ENCODE peak calls at places on chromosomes 3 and 15, in four cellular contexts. R is NT2/D1, G is stomach, I is heart left ventricle. M is an unnamed sample.

GRCh38 chr15:23372284-23372683 is 17.7 kb downstream of the GOLGA8S start:
- DNase-seq in G (no peak), R (no peak), I (no peak), M (no peak)

GRCh38 chr3:29145370-29145769 is 135.5 kb upstream of the RBMS3 start:
- DNase-seq in G (no peak), R (no peak), I (no peak), M (no peak)

GRCh38 chr15:39243396-39243795 is 337.5 kb upstream of the THBS1 start:
- DNase-seq in G (no peak), R (no peak), I (no peak), M (no peak)

GRCh38 chr3:47475029-47475569 is 642 bp downstream of the SCAP start:
- DNase-seq in G (no peak), I (no peak), R (no peak), M (no peak)

GRCh38 chr3:129345971-129346370 is 67.3 kb downstream of the HMCES start:
- DNase-seq in G (no peak), I (no peak), R (no peak), M (no peak)

GRCh38 chr3:62584636-62585035 is 211.3 kb upstream of the FEZF2 start:
- DNase-seq in R (no peak), G (no peak), I (no peak), M (no peak)

GRCh38 chr15:101102746-101103145 is 149.1 kb downstream of the CHSY1 start:
- DNase-seq in I (peak; percentile 9), R (no peak), G (no peak), M (no peak)

GRCh38 chr15:62740141-62741004 is 302.2 kb upstream of the TPM1 start:
- DNase-seq in I (no peak), G (no peak), R (no peak), M (no peak)

GRCh38 chr3:51955893-51956770 is 951 bp downstream of the GPR62 start:
- DNase-seq in I (peak; percentile 77), R (no peak), G (peak; percentile 77), M (peak; percentile 61)

GRCh38 chr15:75672646-75673425 is 25.1 kb downstream of the SNX33 start:
- DNase-seq in R (peak; percentile 57), G (peak; percentile 62), I (no peak), M (peak; percentile 74)

GRCh38 chr15:92503458-92503857 is 109.8 kb downstream of the ST8SIA2 start:
- DNase-seq in R (no peak), G (no peak), I (no peak), M (no peak)
- H3K4me1 ChIP-seq in R (peaks cover 3% of the 10 kb centered on the region), G (no peaks in the 10 kb centered on the region), I (no peaks in the 10 kb centered on the region), M (no peaks in the 10 kb centered on the region)

DNA sequence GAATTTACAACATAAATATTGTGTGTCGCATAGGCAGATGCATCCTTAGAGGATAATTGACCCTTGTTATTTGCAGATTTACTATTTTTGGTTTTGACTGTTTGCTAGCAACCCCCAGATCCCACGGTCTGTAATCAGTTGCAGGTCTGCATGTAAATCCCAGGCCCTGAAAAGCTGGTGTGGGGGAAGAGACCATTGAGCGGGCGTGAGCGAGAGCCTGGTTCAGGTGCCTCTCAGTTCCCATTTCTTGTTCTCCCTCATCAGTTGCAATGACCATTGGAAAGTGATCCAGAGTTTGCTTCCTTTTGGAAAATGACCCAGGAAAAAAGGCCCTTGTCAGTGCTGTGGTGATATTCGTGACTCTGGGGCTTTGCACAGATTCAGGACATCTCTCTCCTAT is 238.9 kb downstream of the UACA start:
- DNase-seq in G (peak; percentile 5), I (no peak), R (no peak), M (no peak)
- H3K4me1 ChIP-seq in G (peaks cover 5% of the 10 kb centered on the region), I (peaks cover 3% of the 10 kb centered on the region), R (peaks cover 12% of the 10 kb centered on the region), M (no peaks in the 10 kb centered on the region)

DNA sequence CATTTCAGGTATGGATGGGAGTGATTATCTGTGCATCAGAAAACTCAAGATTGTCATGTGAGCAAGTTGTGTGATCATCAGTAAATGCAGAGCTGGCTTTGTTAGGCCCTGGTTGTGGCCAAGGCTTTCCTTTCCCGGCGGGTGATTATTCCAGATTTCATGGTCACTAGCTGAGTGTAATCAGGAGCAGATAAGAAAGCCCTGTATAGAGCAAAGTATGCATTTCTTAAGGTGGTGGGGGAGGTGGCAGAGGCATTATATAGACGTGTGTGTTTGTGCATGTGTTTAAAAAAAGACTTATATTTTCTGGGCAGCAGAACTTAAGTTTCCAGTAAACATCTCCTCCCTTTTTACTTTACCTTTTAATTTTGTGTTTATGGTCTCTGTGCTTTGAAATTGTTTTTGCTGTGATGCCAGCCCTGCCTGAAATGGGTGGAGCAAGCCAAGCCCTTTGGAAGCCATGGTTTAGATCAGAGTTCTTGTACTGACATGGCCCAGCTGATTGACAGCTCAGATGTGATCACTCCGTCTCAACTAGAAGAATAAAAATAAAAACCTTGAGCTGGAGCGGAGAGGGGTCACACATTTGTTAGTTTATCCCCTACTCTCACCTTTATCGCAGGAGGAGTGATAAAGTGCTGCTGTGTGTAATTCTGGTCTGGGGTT is 22.2 kb downstream of the SMAD3 start:
- DNase-seq in R (no peak), G (no peak), I (no peak), M (no peak)
- H3K4me1 ChIP-seq in R (peaks cover 24% of the 10 kb centered on the region), G (peaks cover 96% of the 10 kb centered on the region), I (peaks cover 89% of the 10 kb centered on the region), M (peaks cover 97% of the 10 kb centered on the region)

GRCh38 chr3:71030748-71031147 is 552.8 kb downstream of the FOXP1 start:
- DNase-seq in I (no peak), R (no peak), G (no peak), M (no peak)
- H3K4me1 ChIP-seq in I (peaks cover 67% of the 10 kb centered on the region), R (peaks cover 4% of the 10 kb centered on the region), G (peaks cover 39% of the 10 kb centered on the region), M (peaks cover 28% of the 10 kb centered on the region)

GRCh38 chr3:32127219-32127826 is 20.9 kb downstream of the GPD1L start:
- DNase-seq in I (no peak), G (no peak), R (no peak), M (no peak)
- H3K4me1 ChIP-seq in I (peaks cover 32% of the 10 kb centered on the region), G (no peaks in the 10 kb centered on the region), R (no peaks in the 10 kb centered on the region), M (peaks cover 18% of the 10 kb centered on the region)

GRCh38 chr15:42692536-42692935 is 44.4 kb downstream of the CDAN1 start:
- DNase-seq in R (no peak), G (no peak), I (no peak), M (no peak)
- H3K4me1 ChIP-seq in R (no peaks in the 10 kb centered on the region), G (no peaks in the 10 kb centered on the region), I (no peaks in the 10 kb centered on the region), M (no peaks in the 10 kb centered on the region)

GRCh38 chr3:88369337-88369736 is 219.6 kb downstream of the C3orf38 start:
- DNase-seq in G (no peak), R (no peak), I (no peak), M (no peak)
- H3K4me1 ChIP-seq in G (no peaks in the 10 kb centered on the region), R (no peaks in the 10 kb centered on the region), I (no peaks in the 10 kb centered on the region), M (no peaks in the 10 kb centered on the region)

DNA sequence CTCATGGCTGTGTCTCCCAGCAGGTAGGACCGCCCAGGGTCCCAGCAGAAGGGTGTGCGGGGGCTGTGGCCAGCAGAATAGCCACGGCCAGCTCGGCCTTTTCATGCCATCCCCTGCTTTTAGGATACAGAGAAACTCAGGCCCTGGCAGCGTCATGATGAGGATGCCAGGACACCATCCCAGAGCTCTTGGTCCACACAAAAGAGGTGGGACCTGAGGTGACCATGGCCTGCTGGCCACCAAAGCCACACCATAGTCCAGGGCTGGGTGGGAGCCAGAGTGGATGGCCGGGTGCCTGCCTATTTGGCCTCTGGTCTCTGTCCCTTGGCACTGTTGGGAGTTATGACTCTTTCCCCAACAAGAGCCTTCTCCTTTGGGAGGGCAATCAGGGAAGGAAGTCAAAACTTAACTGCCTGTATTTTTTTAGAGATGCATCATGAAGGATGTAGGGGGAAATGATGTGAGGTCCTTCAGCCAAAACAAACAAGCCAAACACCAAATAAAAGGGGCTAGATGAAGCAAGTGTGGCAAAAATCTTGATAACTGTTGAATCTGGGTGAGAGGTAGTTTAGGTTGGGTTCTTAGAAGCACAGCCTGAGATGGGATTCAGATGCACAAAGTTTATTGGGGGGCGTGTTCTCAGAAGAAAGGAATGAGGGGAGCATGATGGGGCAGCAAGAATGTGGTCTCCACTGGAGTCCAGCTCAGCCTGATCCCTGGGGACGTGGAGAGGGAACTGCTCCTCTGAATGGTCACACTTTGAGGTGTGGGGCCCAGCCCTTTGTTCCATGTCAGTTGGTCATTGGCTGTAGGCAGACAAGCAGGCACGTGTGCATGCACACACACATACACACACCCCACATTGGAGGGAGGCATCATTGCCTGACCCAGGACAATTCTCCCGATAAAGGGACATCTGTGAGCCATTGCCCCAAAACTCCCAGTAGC is 33.2 kb downstream of the SMAD6 start:
- DNase-seq in G (no peak), R (no peak), I (no peak), M (no peak)
- H3K4me1 ChIP-seq in G (peaks cover 22% of the 10 kb centered on the region), R (peaks cover 7% of the 10 kb centered on the region), I (peaks cover 40% of the 10 kb centered on the region), M (peaks cover 40% of the 10 kb centered on the region)